ENCODE peak calls at places on chromosomes 2 and 18, in eight cellular contexts. R is heart left ventricle; N is NCI-H774; Z is mesothelial cell of epicardium; T is stimulated activated CD4-positive, alpha-beta T cell treated with anti-CD3 and anti-CD28 coated beads, TNF-alpha, amount 100 ng/mL, for 48 hours; K is EH; L is HEK293T; C is cardiac muscle cell. G is an unnamed sample.

GRCh38 chr2:105790467-105791118 is 45.9 kb downstream of the NCK2 start:
- DNase-seq in R (no peak), N (no peak), Z (no peak), T (no peak), K (no peak), L (no peak), C (no peak), G (peak)

GRCh38 chr2:220029013-220029412 is 401.6 kb downstream of the SLC4A3 start:
- DNase-seq in R (no peak), N (no peak), Z (no peak), T (no peak), K (peak), L (no peak), C (no peak), G (no peak)

GRCh38 chr2:239147376-239147775 is 253.4 kb downstream of the HDAC4 start:
- DNase-seq in R (peak), N (no peak), Z (no peak), T (no peak), K (no peak), L (no peak), C (no peak), G (no peak)

GRCh38 chr2:176544579-176545365 is 275.5 kb downstream of the MTX2 start:
- DNase-seq in R (no peak), N (no peak), Z (no peak), T (no peak), K (no peak), L (no peak), C (peak), G (no peak)

GRCh38 chr2:105691942-105692341 is 52.8 kb upstream of the NCK2 start:
- DNase-seq in R (no peak), N (no peak), Z (no peak), T (no peak), K (no peak), L (no peak), C (no peak), G (no peak)

GRCh38 chr2:105778344-105778607 is 33.6 kb downstream of the NCK2 start:
- DNase-seq in R (no peak), N (no peak), Z (no peak), T (no peak), K (no peak), L (no peak), C (no peak), G (no peak)

GRCh38 chr2:172398444-172398843 is 28.9 kb upstream of the ITGA6 start:
- DNase-seq in R (peak), N (no peak), Z (no peak), T (no peak), K (no peak), L (no peak), C (no peak), G (no peak)

GRCh38 chr18:79863161-79863945 is 65.6 kb downstream of the KCNG2 start:
- DNase-seq in R (no peak), N (no peak), Z (no peak), T (no peak), K (no peak), L (no peak), C (no peak), G (no peak)

GRCh38 chr2:31675485-31675901 is 94.8 kb upstream of the SRD5A2 start:
- DNase-seq in R (no peak), N (no peak), Z (no peak), T (no peak), K (peak), L (peak), C (no peak), G (no peak)

GRCh38 chr2:230877737-230878598 is 13.2 kb downstream of the ITM2C start:
- DNase-seq in R (no peak), N (no peak), Z (no peak), T (no peak), K (no peak), L (no peak), C (no peak), G (no peak)

GRCh38 chr2:119265693-119266066 is 42.0 kb downstream of the STEAP3 start:
- DNase-seq in R (no peak), N (no peak), Z (no peak), T (no peak), K (no peak), L (no peak), C (no peak), G (no peak)

GRCh38 chr2:18430996-18431748 is 129.3 kb downstream of the RDH14 start:
- DNase-seq in R (no peak), N (no peak), Z (no peak), T (no peak), K (no peak), L (no peak), C (no peak), G (no peak)

GRCh38 chr2:212357606-212358005 is 181.0 kb downstream of the ERBB4 start:
- DNase-seq in R (no peak), N (no peak), Z (no peak), T (no peak), K (no peak), L (no peak), C (no peak), G (no peak)

GRCh38 chr2:119407430-119408220 is 24.0 kb upstream of the TMEM37 start:
- DNase-seq in R (peak), N (peak), Z (no peak), T (no peak), K (peak), L (peak), C (peak), G (peak)

GRCh38 chr2:47041065-47041464 is 114.0 kb downstream of the STPG4 start:
- DNase-seq in R (peak), N (no peak), Z (no peak), T (no peak), K (peak), L (no peak), C (peak), G (peak)

GRCh38 chr2:69620870-69621269 is 22.7 kb downstream of the AAK1 start:
- DNase-seq in R (no peak), N (no peak), Z (no peak), T (no peak), K (no peak), L (no peak), C (no peak), G (no peak)

GRCh38 chr18:44589709-44590108 is 91.0 kb upstream of the SETBP1 start:
- DNase-seq in R (no peak), N (no peak), Z (no peak), T (no peak), K (peak), L (no peak), C (peak), G (no peak)

GRCh38 chr2:230170532-230170931 is 49.3 kb downstream of the SP110 start:
- DNase-seq in R (no peak), N (peak), Z (no peak), T (no peak), K (peak), L (no peak), C (peak), G (peak)

GRCh38 chr2:94874277-94874997 is 3.2 kb downstream of the TEKT4 start:
- DNase-seq in R (peak), N (peak), Z (no peak), T (peak), K (peak), L (peak), C (peak), G (no peak)

GRCh38 chr2:48315847-48316194 is 214.1 kb upstream of the STON1 start:
- DNase-seq in R (no peak), N (no peak), Z (no peak), T (no peak), K (peak), L (peak), C (no peak), G (no peak)

GRCh38 chr2:64888591-64889309 is 100.4 kb upstream of the SLC1A4 start:
- DNase-seq in R (no peak), N (no peak), Z (no peak), T (no peak), K (peak), L (no peak), C (peak), G (no peak)

GRCh38 chr18:55380574-55380973 is 207.4 kb downstream of the TCF4 start:
- DNase-seq in R (no peak), N (no peak), Z (no peak), T (no peak), K (peak), L (no peak), C (no peak), G (no peak)

GRCh38 chr2:174873457-174873856 is 109.2 kb upstream of the CHRNA1 start:
- DNase-seq in R (no peak), N (no peak), Z (no peak), T (no peak), K (peak), L (no peak), C (peak), G (no peak)

GRCh38 chr18:74196220-74197119 is 48.1 kb downstream of the TIMM21 start:
- DNase-seq in R (no peak), N (peak), Z (no peak), T (no peak), K (peak), L (peak), C (peak), G (peak)

GRCh38 chr2:227115761-227116160 is 48.2 kb downstream of the COL4A4 start:
- DNase-seq in R (no peak), N (no peak), Z (no peak), T (no peak), K (peak), L (no peak), C (no peak), G (no peak)

GRCh38 chr2:8822218-8822617 is 15.2 kb downstream of the KIDINS220 start:
- DNase-seq in R (no peak), N (no peak), Z (no peak), T (no peak), K (no peak), L (no peak), C (peak), G (no peak)

GRCh38 chr2:154914606-154915005 is 216.1 kb downstream of the KCNJ3 start:
- DNase-seq in R (no peak), N (no peak), Z (no peak), T (no peak), K (no peak), L (no peak), C (no peak), G (no peak)

GRCh38 chr18:8654482-8655451 is 45.5 kb downstream of the RAB12 start:
- DNase-seq in R (no peak), N (no peak), Z (no peak), T (no peak), K (peak), L (peak), C (peak), G (no peak)

GRCh38 chr2:20187331-20187730 is 37.6 kb downstream of the SDC1 start:
- DNase-seq in R (no peak), N (no peak), Z (no peak), T (no peak), K (no peak), L (no peak), C (no peak), G (no peak)

GRCh38 chr2:12036640-12036983 is 290.2 kb downstream of the LPIN1 start:
- DNase-seq in R (no peak), N (no peak), Z (no peak), T (no peak), K (no peak), L (no peak), C (no peak), G (no peak)

GRCh38 chr2:71226391-71226964 is 425 bp downstream of the PAIP2B start:
- DNase-seq in R (peak), N (peak), Z (no peak), T (no peak), K (peak), L (peak), C (no peak), G (peak)

GRCh38 chr2:61510674-61511671 is 27.2 kb downstream of the XPO1 start:
- DNase-seq in R (no peak), N (no peak), Z (no peak), T (no peak), K (no peak), L (no peak), C (peak), G (no peak)

GRCh38 chr2:213545964-213546363 is 261.7 kb downstream of the SPAG16 start:
- DNase-seq in R (no peak), N (peak), Z (no peak), T (no peak), K (no peak), L (no peak), C (no peak), G (no peak)

GRCh38 chr2:40914648-40915047 is 462.8 kb upstream of the SLC8A1 start:
- DNase-seq in R (no peak), N (no peak), Z (no peak), T (no peak), K (no peak), L (no peak), C (no peak), G (no peak)

GRCh38 chr2:106161938-106162814 is 31.9 kb downstream of the UXS1 start:
- DNase-seq in R (no peak), N (no peak), Z (no peak), T (no peak), K (peak), L (no peak), C (peak), G (peak)

G was measured in mucosa of gallbladder.